ENCODE peak calls at places on chromosomes 7 and 10, in eight cellular contexts. V, P, M, N, C, E, Q and B are unnamed samples.
A peak's percentile ranks its signal among the peaks of the same experiment; 100 is the strongest.

GRCh38 chr7:38368191-38368605 is 94.8 kb upstream of the TARP start:
- DNase-seq in V (no peak), P (peak; percentile 66), M (peak; percentile 47), N (peak; percentile 95), C (peak; percentile 79), E (peak; percentile 66), Q (peak; percentile 65), B (peak; percentile 69)

GRCh38 chr7:117986645-117987269 is 113.5 kb upstream of the CTTNBP2 start:
- DNase-seq in V (no peak), P (no peak), M (no peak), N (no peak), C (no peak), E (no peak), Q (no peak), B (no peak)

GRCh38 chr7:2004841-2005351 is 227.8 kb downstream of the MAD1L1 start:
- DNase-seq in V (no peak), P (peak; percentile 18), M (no peak), N (peak; percentile 22), C (peak; percentile 32), E (peak; percentile 30), Q (no peak), B (peak; percentile 2)

GRCh38 chr7:46859963-46860475 is 721.9 kb downstream of the TNS3 start:
- DNase-seq in V (no peak), P (peak; percentile 37), M (no peak), N (no peak), C (no peak), E (no peak), Q (no peak), B (no peak)

GRCh38 chr7:79897166-79897565 is 237.5 kb upstream of the GNAI1 start:
- DNase-seq in V (no peak), P (no peak), M (no peak), N (no peak), C (no peak), E (no peak), Q (no peak), B (no peak)

GRCh38 chr10:99612167-99612831 is 7.9 kb downstream of the SLC25A28 start:
- DNase-seq in V (no peak), P (no peak), M (peak; percentile 27), N (peak; percentile 58), C (no peak), E (peak; percentile 73), Q (no peak), B (no peak)

GRCh38 chr10:132212816-132213215 is 26.1 kb downstream of the DPYSL4 start:
- DNase-seq in V (no peak), P (peak; percentile 15), M (no peak), N (no peak), C (no peak), E (no peak), Q (no peak), B (no peak)

GRCh38 chr10:13100349-13101294 is 659 bp downstream of the OPTN start:
- DNase-seq in V (no peak), P (no peak), M (no peak), N (peak; percentile 50), C (peak; percentile 51), E (peak; percentile 11), Q (peak; percentile 15), B (peak; percentile 11)

GRCh38 chr7:150974468-150975391 is 3.4 kb downstream of the KCNH2 start:
- DNase-seq in V (no peak), P (peak; percentile 86), M (peak; percentile 41), N (peak; percentile 49), C (peak; percentile 81), E (peak; percentile 86), Q (peak; percentile 81), B (peak; percentile 80)

GRCh38 chr10:42836771-42837468 is 54.3 kb downstream of the BMS1 start:
- DNase-seq in V (no peak), P (peak; percentile 53), M (no peak), N (peak; percentile 37), C (no peak), E (no peak), Q (no peak), B (no peak)

GRCh38 chr7:152931583-152931982 is 172.0 kb downstream of the ACTR3B start:
- DNase-seq in V (no peak), P (no peak), M (no peak), N (no peak), C (no peak), E (no peak), Q (no peak), B (no peak)

GRCh38 chr7:101226686-101227085 is 8.7 kb downstream of the ZNHIT1 start:
- DNase-seq in V (no peak), P (no peak), M (no peak), N (no peak), C (no peak), E (no peak), Q (no peak), B (no peak)

GRCh38 chr7:8597565-8597964 is 164.2 kb downstream of the NXPH1 start:
- DNase-seq in V (no peak), P (no peak), M (no peak), N (no peak), C (no peak), E (no peak), Q (no peak), B (no peak)